ENCODE peak calls at places on chromosomes 4 and X, in ten cellular contexts. R is HepG2, A is transverse colon, I is uterus, Z is sigmoid colon, H is lower lobe of right lung, V is PC-9, F is aorta, Y is PC-3, P is colonic mucosa. K is an unnamed sample.

GRCh38 chr4:17024430-17024829 is 126.0 kb upstream of the LDB2 start:
- DNase-seq in Y (no peak), R (no peak), Z (no peak), H (no peak), F (no peak), V (no peak), A (no peak), P (no peak), I (no peak), K (no peak)

GRCh38 chr4:88320780-88321373 is 36.5 kb upstream of the PPM1K start:
- DNase-seq in Z (no peak), I (no peak), V (peak), A (peak), F (no peak), Y (peak), P (peak), H (peak), R (no peak), K (peak)

GRCh38 chrX:115616943-115617563 is 56.1 kb downstream of the PLS3 start:
- DNase-seq in H (no peak), V (peak), A (no peak), Z (no peak), F (no peak), I (no peak), R (no peak), P (no peak), Y (peak), K (no peak)

GRCh38 chr4:161546902-161547301 is 616.9 kb downstream of the FSTL5 start:
- DNase-seq in Y (no peak), F (no peak), V (no peak), H (no peak), I (no peak), Z (no peak), P (no peak), A (no peak), R (no peak), K (no peak)

GRCh38 chr4:103499094-103499493 is 220.7 kb downstream of the TACR3 start:
- DNase-seq in V (no peak), P (no peak), H (no peak), I (no peak), R (no peak), Z (no peak), Y (peak), A (no peak), F (no peak), K (no peak)

GRCh38 chrX:116272328-116272727 is 101.8 kb downstream of the AGTR2 start:
- DNase-seq in H (no peak), Y (peak), V (peak), P (no peak), A (peak), F (no peak), Z (no peak), I (no peak), R (no peak), K (no peak)

GRCh38 chr4:140153419-140153743 is 603 bp downstream of the MAML3 start:
- DNase-seq in P (no peak), F (no peak), Z (no peak), A (no peak), V (no peak), H (no peak), R (no peak), I (no peak), Y (no peak), K (no peak)

GRCh38 chr4:164701665-164702064 is 52.3 kb upstream of the SMIM31 start:
- DNase-seq in I (no peak), A (no peak), H (no peak), Y (no peak), F (no peak), P (no peak), R (no peak), Z (no peak), V (no peak), K (no peak)

GRCh38 chr4:149997881-149998421 is 80.3 kb upstream of the DCLK2 start:
- DNase-seq in A (peak), P (peak), R (peak), V (peak), F (no peak), H (no peak), Y (peak), I (no peak), Z (no peak), K (no peak)

GRCh38 chrX:129653985-129654651 is 638 bp downstream of the APLN start:
- DNase-seq in V (peak), H (no peak), Y (peak), I (peak), P (no peak), A (no peak), Z (no peak), F (no peak), R (no peak), K (no peak)

GRCh38 chr4:107913283-107913899 is 18.0 kb upstream of the CYP2U1 start:
- DNase-seq in H (no peak), F (no peak), V (peak), Z (no peak), Y (peak), P (peak), A (peak), R (peak), I (peak), K (no peak)

GRCh38 chr4:25787891-25788331 is 74.9 kb downstream of the SEL1L3 start:
- DNase-seq in F (no peak), P (no peak), V (no peak), Y (no peak), I (no peak), R (peak), H (no peak), A (no peak), Z (no peak), K (no peak)

GRCh38 chrX:13094780-13095425 is 50.5 kb upstream of the FAM9C start:
- DNase-seq in Z (no peak), V (no peak), H (no peak), A (no peak), P (no peak), F (no peak), R (no peak), Y (no peak), I (no peak), K (no peak)

GRCh38 chr4:134935320-134935719 is 733.7 kb upstream of the PABPC4L start:
- DNase-seq in R (no peak), Y (peak), Z (no peak), I (no peak), V (no peak), F (no peak), H (no peak), P (no peak), A (no peak), K (no peak)

GRCh38 chr4:76738081-76738931 is 159.6 kb downstream of the SOWAHB start:
- DNase-seq in Y (no peak), H (no peak), A (no peak), R (no peak), Z (peak), F (peak), P (no peak), I (peak), V (no peak), K (no peak)

GRCh38 chr4:104693601-104694201 is 199.0 kb upstream of the CXXC4 start:
- DNase-seq in Y (peak), I (no peak), H (no peak), Z (no peak), A (no peak), R (peak), F (no peak), P (no peak), V (no peak), K (no peak)

GRCh38 chrX:1246816-1247215 is 21.8 kb upstream of the CSF2RA start:
- DNase-seq in H (peak), R (peak), P (peak), Y (peak), V (peak), A (peak), F (peak), I (peak), Z (peak), K (peak)

GRCh38 chrX:38806054-38806389 is 4.8 kb downstream of the MID1IP1 start:
- DNase-seq in A (no peak), F (no peak), H (no peak), I (no peak), P (no peak), Z (no peak), Y (no peak), R (no peak), V (no peak), K (no peak)

GRCh38 chr4:80092088-80092487 is 19.1 kb upstream of the ANTXR2 start:
- DNase-seq in V (no peak), P (no peak), Z (no peak), I (no peak), R (no peak), F (no peak), Y (no peak), H (no peak), A (no peak), K (no peak)

GRCh38 chr4:185774815-185775684 is 36.9 kb downstream of the SORBS2 start:
- DNase-seq in Y (peak), V (peak), R (no peak), P (peak), A (no peak), Z (no peak), F (peak), H (peak), I (no peak), K (no peak)

GRCh38 chr4:38509551-38509950 is 154.4 kb upstream of the KLF3 start:
- DNase-seq in A (no peak), Y (no peak), R (no peak), I (no peak), Z (no peak), V (no peak), H (no peak), F (no peak), P (no peak), K (no peak)

GRCh38 chr4:130073145-130073790 is 977.3 kb downstream of the C4orf33 start:
- DNase-seq in A (no peak), H (no peak), V (no peak), P (no peak), F (no peak), R (peak), Z (no peak), Y (no peak), I (no peak), K (no peak)

GRCh38 chrX:52416816-52417215 is 48.0 kb downstream of the XAGE2 start:
- DNase-seq in R (no peak), P (no peak), I (no peak), V (no peak), Z (no peak), A (no peak), F (no peak), Y (no peak), H (no peak), K (no peak)

GRCh38 chr4:149176019-149176418 is 639.6 kb downstream of the IQCM start:
- DNase-seq in I (no peak), P (peak), R (peak), A (peak), H (peak), Y (peak), Z (no peak), V (peak), F (no peak), K (no peak)

GRCh38 chr4:77433102-77433733 is 172.4 kb upstream of the CXCL13 start:
- DNase-seq in Z (no peak), F (no peak), H (no peak), A (no peak), Y (peak), P (peak), R (peak), V (peak), I (no peak), K (no peak)

GRCh38 chr4:629916-630641 is 4.7 kb downstream of the PDE6B start:
- DNase-seq in H (no peak), A (no peak), I (no peak), Z (peak), F (peak), P (no peak), V (no peak), R (no peak), Y (no peak), K (no peak)

GRCh38 chrX:9676738-9677097 is 88.9 kb downstream of the GPR143 start:
- DNase-seq in Y (no peak), Z (no peak), H (no peak), R (no peak), V (no peak), A (no peak), I (no peak), P (no peak), F (no peak), K (no peak)

GRCh38 chr4:97491856-97492255 is 651.4 kb downstream of the STPG2 start:
- DNase-seq in Y (peak), R (no peak), F (no peak), A (no peak), Z (no peak), I (no peak), P (no peak), V (no peak), H (no peak), K (no peak)

GRCh38 chrX:120664081-120664480 is 34.2 kb upstream of the C1GALT1C1 start:
- DNase-seq in R (peak), V (no peak), P (no peak), I (no peak), F (no peak), H (no peak), A (no peak), Z (no peak), Y (peak), K (no peak)

GRCh38 chrX:63661676-63662075 is 123.3 kb downstream of the ARHGEF9 start:
- DNase-seq in V (no peak), I (no peak), F (no peak), A (no peak), Y (no peak), H (no peak), P (no peak), Z (no peak), R (no peak), K (no peak)

GRCh38 chrX:22323541-22323940 is 50.8 kb downstream of the CBLL2 start:
- DNase-seq in Z (no peak), F (no peak), P (no peak), V (peak), A (no peak), H (no peak), R (no peak), Y (peak), I (no peak), K (no peak)

GRCh38 chrX:153684447-153685178 is 3.1 kb upstream of the SLC6A8 start:
- DNase-seq in F (peak), Y (no peak), P (no peak), I (peak), H (no peak), R (peak), Z (peak), A (no peak), V (no peak), K (no peak)

GRCh38 chrX:153687121-153688039 is at the start of gene SLC6A8:
- DNase-seq in F (peak), P (peak), R (peak), V (peak), Z (peak), A (peak), I (peak), Y (peak), H (peak), K (no peak)

GRCh38 chrX:153688071-153688470 is 345 bp downstream of the SLC6A8 start:
- DNase-seq in P (no peak), I (no peak), Y (no peak), H (no peak), A (no peak), F (no peak), Z (no peak), V (no peak), R (no peak), K (no peak)

GRCh38 chrX:153685751-153686676 is 1.7 kb upstream of the SLC6A8 start:
- DNase-seq in R (no peak), H (no peak), Z (peak), P (no peak), F (peak), Y (no peak), A (peak), V (no peak), I (no peak), K (no peak)

DNA sequence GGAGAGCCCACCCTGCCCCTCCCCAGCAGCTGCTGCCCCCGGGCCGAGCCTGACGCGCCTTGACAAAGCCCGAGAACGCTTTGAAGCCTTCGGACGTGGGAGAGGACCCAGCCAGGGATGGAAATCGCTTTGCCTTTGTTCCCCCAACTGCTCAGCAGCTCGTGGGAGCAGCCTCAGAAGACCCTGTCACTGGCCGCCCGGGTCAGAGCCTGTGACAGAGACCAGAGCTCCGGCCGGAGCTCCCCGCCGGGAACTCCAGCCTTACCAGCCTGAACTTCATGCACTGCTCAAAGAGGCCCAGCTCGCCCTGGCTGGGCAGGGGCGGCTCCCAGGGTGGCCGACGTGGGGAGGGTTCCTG is 2.6 kb upstream of the SLC6A8 start:
- DNase-seq in P (no peak), I (no peak), F (no peak), H (no peak), Y (no peak), V (no peak), Z (peak), R (no peak), A (no peak), K (no peak)
- H3K27ac ChIP-seq in P (no peak), I (no peak), F (no peak), H (no peak), Y (no peak), V (no peak), Z (no peak), R (peak), A (no peak), K (no peak)

DNA sequence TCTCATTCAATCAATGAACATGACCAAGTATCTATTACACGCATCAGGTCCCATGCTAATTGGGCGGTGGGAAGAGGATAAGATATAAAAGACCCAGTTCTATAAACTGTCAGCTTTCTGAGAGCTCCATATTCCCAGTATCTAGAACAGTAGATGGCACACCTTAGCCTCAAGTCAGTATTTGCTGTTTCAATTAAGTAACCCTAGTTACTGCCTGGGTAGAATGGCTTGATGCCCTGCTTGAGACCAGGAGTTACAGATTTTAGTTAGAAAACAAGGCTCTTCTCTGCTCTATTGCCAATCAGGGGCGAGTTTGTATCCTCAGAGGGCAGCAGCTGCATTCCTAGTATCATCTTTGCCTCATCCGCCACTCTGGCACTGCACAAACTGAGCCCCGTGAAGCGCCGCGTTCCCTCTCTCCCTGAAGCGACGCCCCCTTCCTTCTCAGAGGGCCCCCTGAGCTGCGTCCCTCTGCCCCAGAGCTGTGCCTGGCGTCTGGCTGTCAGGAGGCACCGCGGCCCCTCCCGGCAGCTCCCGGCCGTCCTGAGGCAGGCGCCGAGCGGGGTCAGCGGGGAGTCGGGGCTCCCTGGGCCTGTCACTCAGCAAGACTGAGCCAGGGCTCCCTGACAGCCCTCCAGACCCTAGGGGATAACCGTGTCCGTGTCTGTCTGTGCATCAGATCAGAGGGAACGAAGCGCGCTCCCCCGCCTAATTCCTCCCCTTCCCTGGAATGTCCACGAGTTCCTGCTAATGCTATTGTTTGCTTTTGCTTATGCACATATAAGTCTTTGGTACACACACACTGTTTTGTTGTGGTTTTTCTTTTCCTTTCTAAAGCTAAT is 212.4 kb upstream of the TTC29 start:
- DNase-seq in Y (peak), F (peak), H (peak), Z (no peak), V (peak), R (peak), P (no peak), A (peak), I (peak), K (no peak)
- H3K4me3 ChIP-seq in Y (peak), F (peak), H (peak), Z (peak), V (no peak), R (no peak), P (peak), A (no peak), I (peak), K (peak)

DNA sequence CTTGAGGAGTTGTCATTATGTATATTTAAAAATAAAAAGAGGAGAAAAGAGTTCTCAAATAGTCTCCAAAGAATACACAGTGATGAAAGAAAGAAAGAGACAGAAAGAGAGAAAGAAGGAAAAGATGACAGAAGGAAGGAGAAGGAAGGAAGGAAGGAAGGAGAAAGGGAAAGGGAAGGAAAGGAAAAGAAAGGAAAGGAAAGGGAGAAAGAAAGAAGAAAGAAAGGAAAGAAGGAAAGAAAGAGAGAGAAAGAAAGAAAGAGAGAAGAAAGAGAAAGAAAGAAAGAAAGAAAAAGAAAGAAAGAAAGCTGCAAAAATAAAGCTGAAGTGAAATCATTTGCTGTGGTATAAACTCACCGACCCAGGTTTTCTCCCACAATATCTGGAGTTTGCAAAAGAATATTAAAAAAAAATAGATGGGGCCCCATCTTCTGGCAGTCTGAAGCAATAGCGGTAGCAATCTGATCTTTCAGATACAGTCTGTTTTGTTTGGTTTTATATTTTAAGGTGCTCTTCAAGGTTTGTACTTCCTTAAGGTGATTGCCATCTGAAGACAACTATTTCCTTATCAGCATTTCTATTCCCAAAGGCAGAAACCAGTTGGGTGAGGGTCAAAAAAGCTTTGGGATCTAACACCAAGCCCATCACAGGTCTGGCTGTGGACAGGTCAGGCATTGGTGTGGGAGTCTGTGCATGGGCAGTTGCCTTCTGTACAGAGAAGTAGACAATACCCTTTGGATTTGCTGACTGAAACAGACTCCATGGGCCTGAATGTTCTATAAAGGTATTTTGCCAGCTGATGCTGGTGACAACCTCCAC is 160.4 kb downstream of the CPEB2 start:
- DNase-seq in Z (no peak), P (no peak), V (no peak), I (no peak), Y (peak), A (no peak), F (no peak), H (no peak), R (peak), K (no peak)
- H3K27ac ChIP-seq in Z (no peak), P (no peak), V (no peak), I (no peak), Y (no peak), A (no peak), F (no peak), H (no peak), R (no peak), K (no peak)

DNA sequence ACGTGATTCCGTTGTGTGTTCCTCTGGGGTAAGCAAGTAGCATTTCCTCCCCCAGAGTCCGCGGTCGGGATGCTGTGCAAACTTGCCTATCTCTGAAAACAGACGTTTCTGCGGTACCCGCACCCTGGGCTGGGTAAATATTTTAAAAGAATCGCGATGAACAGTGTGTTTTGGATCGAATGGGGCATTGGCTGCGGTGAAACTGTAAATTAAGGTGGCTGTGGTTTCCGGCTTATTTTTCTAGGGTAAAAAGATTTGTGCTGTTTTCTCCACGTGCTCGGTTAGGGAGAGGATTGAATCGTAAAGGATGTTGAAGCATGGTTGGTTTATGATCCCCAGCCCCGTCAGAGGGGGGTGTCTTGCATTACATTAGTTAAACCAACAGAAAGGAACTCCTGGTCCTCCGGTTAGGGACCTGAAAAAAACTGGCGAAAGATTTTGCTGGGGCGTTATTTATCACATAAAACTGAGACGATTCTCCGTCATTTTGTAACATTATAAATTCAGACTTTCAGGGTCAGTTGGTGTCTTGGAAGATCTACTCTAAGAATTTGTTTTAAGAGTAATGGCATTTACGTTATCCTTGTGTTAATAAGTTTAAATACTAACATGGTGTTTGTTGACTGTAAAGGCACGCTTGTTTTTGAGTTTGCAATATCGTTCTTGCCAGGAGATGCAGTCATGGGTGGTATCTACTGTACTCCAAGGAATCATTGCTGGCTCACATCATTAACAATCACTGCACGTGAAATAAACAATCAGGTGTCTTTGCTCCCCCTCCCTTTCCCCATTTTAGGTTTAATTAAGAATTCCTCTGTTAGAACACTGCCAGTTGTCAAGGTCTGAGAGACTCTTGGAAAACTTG is 1.4 kb downstream of the HHIP start:
- DNase-seq in Y (no peak), F (no peak), Z (no peak), R (no peak), V (no peak), I (no peak), H (no peak), A (no peak), P (no peak), K (no peak)
- H3K4me3 ChIP-seq in Y (peak), F (no peak), Z (peak), R (no peak), V (no peak), I (no peak), H (peak), A (no peak), P (peak), K (peak)

K was measured in esophagus squamous epithelium.